ENCODE peak calls at places on chromosomes 16 and 17, in six cellular contexts. Y is DMS153; I is H54; Z is activated CD8-positive, alpha-beta memory T cell treated with anti-CD3 and anti-CD28 coated beads for 1 hour; H is activated B cell treated with CpG ODN at 0.5 μM for 24 hours; E is islet precursor cell. X is an unnamed sample.

GRCh38 chr16:49952386-49952785 is 72.6 kb upstream of the CNEP1R1 start:
- DNase-seq in I (no peak), Y (no peak), E (peak), Z (no peak), H (no peak), X (peak)

GRCh38 chr16:87138868-87139267 is 178.3 kb downstream of the C16orf95 start:
- DNase-seq in H (no peak), Z (no peak), I (no peak), Y (no peak), E (no peak), X (no peak)

GRCh38 chr16:50183316-50183715 is 30.2 kb downstream of the TENT4B start:
- DNase-seq in E (no peak), H (no peak), Y (no peak), I (no peak), Z (no peak), X (peak)

GRCh38 chr16:58339452-58339938 is 44.7 kb upstream of the PRSS54 start:
- DNase-seq in E (peak), Y (no peak), Z (no peak), H (no peak), I (peak), X (peak)

GRCh38 chr17:13538841-13539411 is 62.8 kb downstream of the HS3ST3A1 start:
- DNase-seq in Y (no peak), E (no peak), H (no peak), Z (no peak), I (no peak), X (peak)

GRCh38 chr17:44108440-44109311 is 14.8 kb downstream of the HDAC5 start:
- DNase-seq in Z (no peak), H (no peak), I (peak), Y (no peak), E (peak), X (no peak)

GRCh38 chr17:43545383-43545632 is 832 bp downstream of the ETV4 start:
- DNase-seq in H (peak), I (peak), Y (no peak), Z (no peak), E (no peak), X (no peak)

GRCh38 chr17:34990921-34991365 is 10.6 kb downstream of the LIG3 start:
- DNase-seq in E (no peak), Y (no peak), I (no peak), H (no peak), Z (no peak), X (no peak)

GRCh38 chr17:72494576-72494975 is 373.8 kb downstream of the SOX9 start:
- DNase-seq in E (no peak), I (no peak), Y (peak), H (no peak), Z (no peak), X (no peak)

GRCh38 chr16:69709456-69710084 is 16.8 kb downstream of the NQO1 start:
- DNase-seq in E (no peak), I (peak), H (no peak), Y (peak), Z (no peak), X (peak)

GRCh38 chr16:11743308-11744074 is 834 bp upstream of the TXNDC11 start:
- DNase-seq in Z (no peak), E (no peak), H (no peak), I (no peak), Y (no peak), X (peak)

GRCh38 chr17:58764373-58764772 is 8.7 kb downstream of the PPM1E start:
- DNase-seq in H (no peak), I (no peak), E (no peak), Y (no peak), Z (no peak), X (no peak)

GRCh38 chr16:69406780-69407331 is 17.6 kb upstream of the CYB5B start:
- DNase-seq in Y (no peak), I (peak), Z (no peak), E (no peak), H (no peak), X (peak)

X was measured in NCI-H226.